ENCODE peak calls at places on chromosomes 6 and 20, in six cellular contexts. One of them, this sample, is unnamed. For H3K4me1, the result is how much of the 10 kb centered on the place peaks cover.

GRCh38 chr6:55953384-55953783 is 78.0 kb upstream of the BMP5 start:
- DNase-seq in heart left ventricle: no peak
- DNase-seq in left lung: no peak
- DNase-seq in CD8-positive, alpha-beta T cell: no peak
- DNase-seq in pancreas: no peak
- DNase-seq in neural progenitor cell: no peak
- DNase-seq in this sample: no peak

GRCh38 chr6:138129190-138129589 is 22.0 kb upstream of the PERP start:
- DNase-seq in heart left ventricle: no peak
- DNase-seq in left lung: no peak
- DNase-seq in CD8-positive, alpha-beta T cell: no peak
- DNase-seq in pancreas: no peak
- DNase-seq in neural progenitor cell: no peak
- DNase-seq in this sample: peak

GRCh38 chr20:51345601-51346101 is 196.9 kb downstream of the NFATC2 start:
- DNase-seq in heart left ventricle: no peak
- DNase-seq in left lung: peak
- DNase-seq in CD8-positive, alpha-beta T cell: no peak
- DNase-seq in pancreas: no peak
- DNase-seq in neural progenitor cell: no peak
- DNase-seq in this sample: no peak

GRCh38 chr6:75488026-75488425 is 5.6 kb downstream of the FILIP1 start:
- DNase-seq in heart left ventricle: no peak
- DNase-seq in left lung: no peak
- DNase-seq in CD8-positive, alpha-beta T cell: no peak
- DNase-seq in pancreas: no peak
- DNase-seq in neural progenitor cell: no peak
- DNase-seq in this sample: no peak

GRCh38 chr20:45111799-45112471 is 3.0 kb downstream of the WFDC5 start:
- DNase-seq in heart left ventricle: no peak
- DNase-seq in left lung: no peak
- DNase-seq in CD8-positive, alpha-beta T cell: no peak
- DNase-seq in pancreas: no peak
- DNase-seq in neural progenitor cell: peak
- DNase-seq in this sample: peak

GRCh38 chr6:165999279-165999678 is 168.4 kb downstream of the TBXT start:
- DNase-seq in heart left ventricle: no peak
- DNase-seq in left lung: no peak
- DNase-seq in CD8-positive, alpha-beta T cell: no peak
- DNase-seq in pancreas: no peak
- DNase-seq in neural progenitor cell: no peak
- DNase-seq in this sample: no peak

GRCh38 chr6:132209351-132209750 is 191.9 kb downstream of the MOXD1 start:
- DNase-seq in heart left ventricle: no peak
- DNase-seq in left lung: no peak
- DNase-seq in CD8-positive, alpha-beta T cell: no peak
- DNase-seq in pancreas: no peak
- DNase-seq in neural progenitor cell: no peak
- DNase-seq in this sample: peak

GRCh38 chr6:153170511-153170910 is 39.4 kb upstream of the RGS17 start:
- DNase-seq in heart left ventricle: no peak
- DNase-seq in left lung: no peak
- DNase-seq in CD8-positive, alpha-beta T cell: no peak
- DNase-seq in pancreas: no peak
- DNase-seq in neural progenitor cell: no peak
- DNase-seq in this sample: peak

GRCh38 chr6:45663181-45664180 is 285.7 kb upstream of the SUPT3H start:
- DNase-seq in heart left ventricle: peak
- DNase-seq in left lung: no peak
- DNase-seq in CD8-positive, alpha-beta T cell: peak
- DNase-seq in pancreas: no peak
- DNase-seq in neural progenitor cell: peak
- DNase-seq in this sample: peak

GRCh38 chr6:157823523-157824370 is 701 bp downstream of the SNX9 start:
- DNase-seq in heart left ventricle: peak
- DNase-seq in left lung: peak
- DNase-seq in CD8-positive, alpha-beta T cell: peak
- DNase-seq in pancreas: peak
- DNase-seq in neural progenitor cell: peak
- DNase-seq in this sample: peak

GRCh38 chr20:1010659-1011058 is 8.5 kb upstream of the RSPO4 start:
- DNase-seq in heart left ventricle: no peak
- DNase-seq in left lung: no peak
- DNase-seq in CD8-positive, alpha-beta T cell: no peak
- DNase-seq in pancreas: no peak
- DNase-seq in neural progenitor cell: no peak
- DNase-seq in this sample: no peak

GRCh38 chr6:118617350-118617957 is 33.9 kb downstream of the CEP85L start:
- DNase-seq in heart left ventricle: no peak
- DNase-seq in left lung: no peak
- DNase-seq in CD8-positive, alpha-beta T cell: no peak
- DNase-seq in pancreas: no peak
- DNase-seq in neural progenitor cell: no peak
- DNase-seq in this sample: no peak

GRCh38 chr6:170202416-170203135 is 88.3 kb downstream of the DLL1 start:
- DNase-seq in heart left ventricle: no peak
- DNase-seq in left lung: no peak
- DNase-seq in CD8-positive, alpha-beta T cell: peak
- DNase-seq in pancreas: peak
- DNase-seq in neural progenitor cell: no peak
- DNase-seq in this sample: no peak

GRCh38 chr6:170188571-170189001 is 102.3 kb downstream of the DLL1 start:
- DNase-seq in heart left ventricle: no peak
- DNase-seq in left lung: no peak
- DNase-seq in CD8-positive, alpha-beta T cell: no peak
- DNase-seq in pancreas: peak
- DNase-seq in neural progenitor cell: no peak
- DNase-seq in this sample: no peak

GRCh38 chr6:2220154-2220553 is 25.3 kb downstream of the GMDS start:
- DNase-seq in heart left ventricle: no peak
- DNase-seq in left lung: no peak
- DNase-seq in CD8-positive, alpha-beta T cell: no peak
- DNase-seq in pancreas: no peak
- DNase-seq in neural progenitor cell: no peak
- DNase-seq in this sample: no peak

GRCh38 chr20:7505152-7505834 is 435.0 kb downstream of the HAO1 start:
- DNase-seq in heart left ventricle: no peak
- DNase-seq in left lung: no peak
- DNase-seq in CD8-positive, alpha-beta T cell: no peak
- DNase-seq in pancreas: no peak
- DNase-seq in neural progenitor cell: peak
- DNase-seq in this sample: peak

GRCh38 chr20:10611357-10611756 is 62.4 kb downstream of the JAG1 start:
- DNase-seq in heart left ventricle: peak
- DNase-seq in left lung: no peak
- DNase-seq in CD8-positive, alpha-beta T cell: no peak
- DNase-seq in pancreas: peak
- DNase-seq in neural progenitor cell: peak
- DNase-seq in this sample: peak

GRCh38 chr6:135504734-135505133 is 7.2 kb upstream of the AHI1 start:
- DNase-seq in heart left ventricle: no peak
- DNase-seq in left lung: no peak
- DNase-seq in CD8-positive, alpha-beta T cell: no peak
- DNase-seq in pancreas: no peak
- DNase-seq in neural progenitor cell: no peak
- DNase-seq in this sample: no peak

GRCh38 chr6:11161031-11161966 is 49.8 kb upstream of the ERVFRD-1 start:
- DNase-seq in heart left ventricle: no peak
- DNase-seq in left lung: no peak
- DNase-seq in CD8-positive, alpha-beta T cell: no peak
- DNase-seq in pancreas: no peak
- DNase-seq in neural progenitor cell: no peak
- DNase-seq in this sample: no peak

GRCh38 chr6:113588646-113589045 is 268.5 kb upstream of the MARCKS start:
- DNase-seq in heart left ventricle: no peak
- DNase-seq in left lung: no peak
- DNase-seq in CD8-positive, alpha-beta T cell: no peak
- DNase-seq in pancreas: no peak
- DNase-seq in neural progenitor cell: no peak
- DNase-seq in this sample: no peak
- H3K4me1 ChIP-seq in heart left ventricle: under half
- H3K4me1 ChIP-seq in left lung: under half
- H3K4me1 ChIP-seq in CD8-positive, alpha-beta T cell: under half
- H3K4me1 ChIP-seq in pancreas: under half
- H3K4me1 ChIP-seq in neural progenitor cell: half or more
- H3K4me1 ChIP-seq in this sample: under half

DNA sequence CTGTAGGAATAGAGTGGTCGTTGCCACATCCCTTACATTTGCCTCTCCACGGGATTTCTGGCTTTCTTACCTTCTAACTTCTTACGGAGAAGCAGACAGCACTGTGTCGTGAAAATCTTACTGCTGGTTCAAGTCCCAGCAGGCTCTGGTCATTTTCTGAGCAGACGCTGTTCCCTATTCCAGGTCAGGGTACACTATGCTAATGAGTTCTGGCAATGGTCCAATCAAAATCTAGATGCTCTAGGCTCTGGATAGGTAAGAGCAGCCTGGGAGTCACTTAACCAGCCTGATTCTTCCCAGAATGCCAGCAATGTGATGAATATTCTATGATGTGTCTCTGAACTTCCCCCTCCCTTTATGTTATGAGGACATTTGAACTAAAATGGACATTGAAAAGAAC is at the start of gene GCM1:
- DNase-seq in heart left ventricle: no peak
- DNase-seq in left lung: no peak
- DNase-seq in CD8-positive, alpha-beta T cell: no peak
- DNase-seq in pancreas: no peak
- DNase-seq in neural progenitor cell: no peak
- DNase-seq in this sample: no peak
- H3K4me1 ChIP-seq in heart left ventricle: under half
- H3K4me1 ChIP-seq in left lung: under half
- H3K4me1 ChIP-seq in CD8-positive, alpha-beta T cell: under half
- H3K4me1 ChIP-seq in pancreas: under half
- H3K4me1 ChIP-seq in neural progenitor cell: under half
- H3K4me1 ChIP-seq in this sample: under half

GRCh38 chr6:13419826-13420225 is 67.6 kb downstream of the GFOD1 start:
- DNase-seq in heart left ventricle: no peak
- DNase-seq in left lung: no peak
- DNase-seq in CD8-positive, alpha-beta T cell: no peak
- DNase-seq in pancreas: no peak
- DNase-seq in neural progenitor cell: no peak
- DNase-seq in this sample: no peak
- H3K4me1 ChIP-seq in heart left ventricle: half or more
- H3K4me1 ChIP-seq in left lung: under half
- H3K4me1 ChIP-seq in CD8-positive, alpha-beta T cell: under half
- H3K4me1 ChIP-seq in pancreas: under half
- H3K4me1 ChIP-seq in neural progenitor cell: under half
- H3K4me1 ChIP-seq in this sample: under half

GRCh38 chr6:44627091-44627878 is 239.8 kb downstream of the CDC5L start:
- DNase-seq in heart left ventricle: no peak
- DNase-seq in left lung: peak
- DNase-seq in CD8-positive, alpha-beta T cell: no peak
- DNase-seq in pancreas: peak
- DNase-seq in neural progenitor cell: peak
- DNase-seq in this sample: peak
- H3K4me1 ChIP-seq in heart left ventricle: under half
- H3K4me1 ChIP-seq in left lung: under half
- H3K4me1 ChIP-seq in CD8-positive, alpha-beta T cell: under half
- H3K4me1 ChIP-seq in pancreas: under half
- H3K4me1 ChIP-seq in neural progenitor cell: under half
- H3K4me1 ChIP-seq in this sample: under half

DNA sequence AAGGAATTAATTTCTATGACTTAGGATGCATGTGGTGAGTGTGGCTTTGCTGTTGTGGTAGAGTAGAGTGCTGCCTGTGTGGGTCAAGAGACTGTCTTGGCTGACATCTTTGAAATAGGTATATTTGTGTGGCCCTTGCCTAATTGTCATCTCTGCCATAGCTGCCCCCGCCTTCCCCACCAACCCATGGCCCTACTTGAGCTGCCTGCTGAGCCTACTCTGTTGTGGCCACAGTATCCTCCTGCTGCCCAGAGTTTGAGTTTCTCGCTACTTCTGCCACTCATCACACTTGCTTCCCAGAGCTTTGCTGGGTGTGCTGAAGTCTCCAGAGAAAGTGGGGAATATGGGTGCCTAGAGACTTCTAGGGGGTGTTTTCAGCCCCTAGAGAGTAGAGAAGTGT is 8.0 kb downstream of the PLCG1 start:
- DNase-seq in heart left ventricle: no peak
- DNase-seq in left lung: no peak
- DNase-seq in CD8-positive, alpha-beta T cell: no peak
- DNase-seq in pancreas: no peak
- DNase-seq in neural progenitor cell: no peak
- DNase-seq in this sample: no peak
- H3K4me1 ChIP-seq in heart left ventricle: half or more
- H3K4me1 ChIP-seq in left lung: half or more
- H3K4me1 ChIP-seq in CD8-positive, alpha-beta T cell: half or more
- H3K4me1 ChIP-seq in pancreas: under half
- H3K4me1 ChIP-seq in neural progenitor cell: under half
- H3K4me1 ChIP-seq in this sample: under half

DNA sequence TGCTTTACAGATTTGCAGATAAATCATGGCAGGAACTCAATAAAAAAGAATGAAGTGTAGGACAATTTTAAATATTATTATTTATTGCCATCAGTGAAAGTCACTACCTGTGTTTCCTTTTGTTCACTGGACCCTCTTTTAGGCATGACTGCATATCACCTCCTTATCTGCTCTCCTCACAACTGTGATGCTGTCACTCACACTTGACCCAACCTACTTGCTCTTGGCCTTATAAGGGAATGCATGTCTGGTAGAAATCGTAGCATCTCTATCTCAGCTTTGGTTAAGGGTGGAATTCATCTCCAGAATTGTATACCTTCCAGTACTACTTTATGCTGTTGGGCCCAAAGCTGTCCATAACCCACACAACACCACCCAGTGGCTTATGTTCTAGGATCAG is 47.6 kb upstream of the RNF144B start:
- DNase-seq in heart left ventricle: no peak
- DNase-seq in left lung: no peak
- DNase-seq in CD8-positive, alpha-beta T cell: no peak
- DNase-seq in pancreas: no peak
- DNase-seq in neural progenitor cell: no peak
- DNase-seq in this sample: no peak
- H3K4me1 ChIP-seq in heart left ventricle: under half
- H3K4me1 ChIP-seq in left lung: under half
- H3K4me1 ChIP-seq in CD8-positive, alpha-beta T cell: under half
- H3K4me1 ChIP-seq in pancreas: under half
- H3K4me1 ChIP-seq in neural progenitor cell: under half
- H3K4me1 ChIP-seq in this sample: under half

DNA sequence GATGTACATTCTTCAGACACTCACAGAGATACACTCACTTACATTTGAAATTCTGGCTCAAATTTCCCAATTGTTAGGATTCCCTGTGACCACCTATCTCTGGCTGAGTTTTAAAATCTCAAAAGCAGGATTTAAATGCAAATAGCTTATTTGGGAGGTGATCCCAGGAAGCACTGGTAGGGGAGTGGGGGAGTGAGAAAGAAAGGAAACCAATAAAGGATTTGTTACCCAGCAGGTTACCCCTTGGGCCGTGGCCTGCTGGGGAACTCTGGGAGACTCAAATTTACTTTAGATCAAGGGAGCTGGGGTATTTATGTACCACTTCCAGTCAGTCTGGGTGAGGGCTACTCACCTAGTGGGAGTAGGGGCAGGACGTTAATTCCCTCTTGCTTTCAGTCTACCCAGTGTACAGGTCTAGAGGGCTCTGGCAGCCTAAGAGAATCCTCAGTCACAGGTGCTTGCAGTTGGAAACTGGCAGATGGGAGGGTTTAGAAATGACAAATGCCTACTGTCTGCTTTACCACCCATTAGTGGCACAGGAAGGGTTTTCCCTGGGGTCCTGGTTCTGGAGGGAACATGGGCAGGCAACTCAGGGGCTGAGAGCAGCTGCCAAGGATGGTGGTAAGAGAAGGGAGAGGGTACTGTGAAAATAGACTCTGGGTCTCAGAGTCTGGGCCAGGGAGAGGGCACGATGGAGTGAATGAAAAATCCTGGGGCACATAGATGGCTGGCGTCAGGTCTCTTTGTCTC is 103.7 kb downstream of the TCP11 start:
- DNase-seq in heart left ventricle: no peak
- DNase-seq in left lung: no peak
- DNase-seq in CD8-positive, alpha-beta T cell: no peak
- DNase-seq in pancreas: no peak
- DNase-seq in neural progenitor cell: peak
- DNase-seq in this sample: no peak
- H3K4me1 ChIP-seq in heart left ventricle: under half
- H3K4me1 ChIP-seq in left lung: half or more
- H3K4me1 ChIP-seq in CD8-positive, alpha-beta T cell: under half
- H3K4me1 ChIP-seq in pancreas: under half
- H3K4me1 ChIP-seq in neural progenitor cell: under half
- H3K4me1 ChIP-seq in this sample: under half